ENCODE peak calls at places on chromosomes 3 and 15, in six cellular contexts. D, E, N, Z, Y and M are unnamed samples.

GRCh38 chr15:34776706-34777105 is 18.6 kb downstream of the ACTC1 start:
- DNase-seq in Z (no peak), N (no peak), Y (no peak), E (no peak), D (no peak), M (no peak)

GRCh38 chr3:11591401-11592266 is 52.1 kb downstream of the VGLL4 start:
- DNase-seq in D (peak; percentile 65), Y (no peak), N (peak; percentile 93), Z (peak; percentile 79), E (peak; percentile 79), M (peak; percentile 84)

GRCh38 chr3:15614958-15615357 is 13.4 kb downstream of the BTD start:
- DNase-seq in D (no peak), N (no peak), Z (no peak), Y (no peak), E (no peak), M (no peak)

GRCh38 chr3:172513488-172513887 is 9.7 kb downstream of the TNFSF10 start:
- DNase-seq in Z (no peak), Y (no peak), N (peak; percentile 42), E (no peak), D (no peak), M (no peak)

GRCh38 chr15:27045796-27046195 is 74.8 kb downstream of the GABRG3 start:
- DNase-seq in N (no peak), Z (no peak), D (no peak), E (no peak), Y (no peak), M (no peak)

GRCh38 chr3:111917300-111917699 is 58.2 kb downstream of the PHLDB2 start:
- DNase-seq in N (peak; percentile 70), Y (no peak), E (no peak), D (no peak), Z (no peak), M (no peak)

GRCh38 chr3:170893894-170894293 is 14.5 kb downstream of the EIF5A2 start:
- DNase-seq in Z (no peak), E (no peak), D (no peak), Y (no peak), N (no peak), M (no peak)

GRCh38 chr15:63462053-63462452 is 42.3 kb upstream of the USP3 start:
- DNase-seq in Z (no peak), E (no peak), N (peak; percentile 75), D (no peak), Y (no peak), M (no peak)

GRCh38 chr3:178826437-178827010 is 245.1 kb downstream of the ZMAT3 start:
- DNase-seq in Y (no peak), Z (no peak), E (no peak), D (no peak), N (no peak), M (no peak)

GRCh38 chr3:175312766-175313165 is 453.6 kb downstream of the NAALADL2 start:
- DNase-seq in E (no peak), Z (no peak), Y (no peak), N (no peak), D (no peak), M (no peak)

GRCh38 chr15:58471341-58471740 is 39.5 kb downstream of the LIPC start:
- DNase-seq in E (no peak), D (no peak), Y (no peak), N (no peak), Z (no peak), M (no peak)

GRCh38 chr3:35663471-35663870 is 24.1 kb downstream of the ARPP21 start:
- DNase-seq in D (peak; percentile 9), Y (no peak), E (no peak), N (no peak), Z (no peak), M (peak; percentile 32)

GRCh38 chr3:111605016-111605415 is 9.9 kb upstream of the ZBED2 start:
- DNase-seq in D (no peak), N (no peak), E (no peak), Y (no peak), Z (no peak), M (no peak)

GRCh38 chr3:183193762-183194701 is 31.5 kb upstream of the LAMP3 start:
- DNase-seq in E (no peak), Y (no peak), N (no peak), Z (no peak), D (no peak), M (no peak)

GRCh38 chr3:152172465-152172864 is 96.3 kb upstream of the MBNL1 start:
- DNase-seq in D (no peak), Y (no peak), Z (no peak), N (no peak), E (no peak), M (no peak)

GRCh38 chr15:98787936-98788757 is 139.8 kb downstream of the IGF1R start:
- DNase-seq in Z (no peak), E (peak; percentile 32), Y (peak; percentile 41), D (no peak), N (no peak), M (no peak)

GRCh38 chr3:145248928-145249327 is 912.1 kb downstream of the PLOD2 start:
- DNase-seq in Z (no peak), E (no peak), Y (no peak), N (no peak), D (no peak), M (no peak)

GRCh38 chr3:4432233-4432632 is 34.8 kb downstream of the SUMF1 start:
- DNase-seq in Z (no peak), E (no peak), Y (no peak), N (no peak), D (no peak), M (no peak)

GRCh38 chr3:137642831-137643230 is 121.3 kb upstream of the SOX14 start:
- DNase-seq in D (no peak), Z (no peak), Y (no peak), E (no peak), N (no peak), M (peak; percentile 37)

GRCh38 chr3:30761374-30761773 is 133.1 kb downstream of the GADL1 start:
- DNase-seq in E (no peak), Z (no peak), D (no peak), Y (no peak), N (no peak), M (no peak)

DNA sequence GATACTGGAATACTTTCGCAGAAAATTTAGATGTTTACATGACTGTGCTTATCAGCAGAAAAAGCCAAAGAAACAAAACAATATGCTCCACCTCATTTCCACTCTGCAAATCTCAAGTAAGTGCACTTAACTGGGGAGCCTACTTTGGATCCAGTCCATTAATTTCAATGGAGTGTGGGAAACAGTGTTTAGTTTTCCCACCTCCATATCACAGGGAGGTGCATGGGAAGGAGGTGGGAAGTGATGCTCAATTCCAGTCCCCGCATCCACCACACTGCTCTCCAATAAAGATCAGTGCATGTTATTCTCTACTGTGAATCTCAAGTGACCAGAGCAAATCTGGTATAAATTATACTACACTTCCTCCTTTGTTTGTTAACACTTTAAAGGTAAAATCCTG is 2.9 kb downstream of the NEDD4 start:
- DNase-seq in Y (no peak), E (no peak), N (no peak), Z (no peak), D (no peak), M (no peak)
- H3K27me3 ChIP-seq in Y (no peaks in the 10 kb centered on the region), E (no peaks in the 10 kb centered on the region), N (no peaks in the 10 kb centered on the region), Z (no peaks in the 10 kb centered on the region), D (no peaks in the 10 kb centered on the region), M (no peaks in the 10 kb centered on the region)

DNA sequence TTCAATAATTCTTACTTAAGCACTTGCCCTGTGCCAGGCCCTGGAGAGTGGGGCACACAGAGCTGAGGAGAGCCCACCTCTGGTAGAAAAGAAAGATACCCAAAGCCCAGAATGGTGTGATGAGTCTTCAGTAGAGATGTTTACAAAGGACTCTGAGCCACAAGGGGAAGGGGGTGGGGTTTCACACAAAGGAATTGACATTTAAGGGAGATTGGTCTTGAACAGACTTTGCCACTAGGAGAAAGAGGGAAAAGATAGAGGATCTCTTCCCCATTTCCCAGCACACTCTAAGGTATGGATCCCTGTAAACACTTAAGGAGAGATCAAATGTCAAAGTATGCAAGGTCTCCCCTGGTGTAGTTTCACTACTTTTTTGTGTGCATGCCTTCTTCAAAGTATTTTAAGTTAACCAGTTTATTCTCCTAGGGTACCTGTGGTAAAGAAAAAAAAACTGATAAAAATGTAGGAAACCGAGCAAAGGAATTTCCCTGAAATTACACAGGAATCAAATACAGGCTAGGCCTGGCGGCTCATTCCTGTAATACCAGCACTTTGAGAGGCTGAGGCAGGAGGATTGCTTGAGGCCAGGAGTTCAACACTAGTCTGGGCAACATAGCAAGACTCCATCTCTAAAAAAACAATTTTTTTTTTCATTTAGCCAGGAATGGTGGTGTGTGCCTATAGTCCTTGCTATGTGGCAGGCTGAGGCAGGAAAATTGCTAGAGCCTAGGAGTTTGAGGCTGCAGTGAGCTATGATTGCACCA is 117.6 kb upstream of the SKOR1 start:
- DNase-seq in E (no peak), Y (no peak), N (no peak), D (no peak), Z (no peak), M (no peak)
- TF ChIP-seq CTCF in E (no peak), Y (no peak), N (no peak), D (no peak), Z (no peak), M (no peak)

DNA sequence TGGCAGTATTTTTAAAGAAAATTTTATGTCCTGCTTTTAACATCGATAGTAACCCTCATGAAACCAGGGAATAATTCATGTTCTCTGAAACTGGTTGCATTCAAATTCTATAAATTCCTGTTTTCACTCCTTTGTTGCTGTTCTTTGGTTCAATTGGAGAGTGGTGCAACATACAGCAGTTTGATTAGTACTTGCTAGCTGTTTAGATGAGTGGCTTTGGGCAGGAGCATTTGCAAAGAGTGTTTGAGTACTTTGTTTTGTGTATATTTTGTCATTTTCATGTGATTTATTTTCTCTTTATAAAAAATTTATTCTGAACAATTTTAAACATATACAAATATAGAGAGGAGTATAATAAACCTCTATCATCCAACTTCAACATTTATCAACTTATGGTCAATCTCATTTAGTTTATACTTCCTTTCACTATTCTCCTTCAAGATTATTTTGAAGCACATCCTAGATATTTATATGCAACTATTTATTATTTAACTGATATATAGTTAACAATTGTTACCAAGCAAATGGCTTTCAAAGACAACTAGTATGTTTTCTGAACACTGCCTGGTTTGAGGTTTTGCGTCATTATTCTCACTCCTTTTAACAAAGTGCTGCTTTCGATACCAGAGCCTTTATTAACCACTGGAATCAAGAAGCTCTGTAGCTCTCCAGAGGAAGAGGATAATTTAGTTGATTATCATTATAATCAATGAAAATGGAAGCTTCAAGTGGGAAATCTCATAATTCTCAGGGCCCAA is 19.4 kb downstream of the ZIC1 start:
- DNase-seq in N (no peak), Y (no peak), Z (no peak), E (no peak), D (no peak), M (no peak)
- H3K27me3 ChIP-seq in N (peaks cover 17% of the 10 kb centered on the region), Y (peaks cover 58% of the 10 kb centered on the region), Z (peaks cover 99% of the 10 kb centered on the region), E (no peaks in the 10 kb centered on the region), D (peaks cover 51% of the 10 kb centered on the region), M (peaks cover 10% of the 10 kb centered on the region)

DNA sequence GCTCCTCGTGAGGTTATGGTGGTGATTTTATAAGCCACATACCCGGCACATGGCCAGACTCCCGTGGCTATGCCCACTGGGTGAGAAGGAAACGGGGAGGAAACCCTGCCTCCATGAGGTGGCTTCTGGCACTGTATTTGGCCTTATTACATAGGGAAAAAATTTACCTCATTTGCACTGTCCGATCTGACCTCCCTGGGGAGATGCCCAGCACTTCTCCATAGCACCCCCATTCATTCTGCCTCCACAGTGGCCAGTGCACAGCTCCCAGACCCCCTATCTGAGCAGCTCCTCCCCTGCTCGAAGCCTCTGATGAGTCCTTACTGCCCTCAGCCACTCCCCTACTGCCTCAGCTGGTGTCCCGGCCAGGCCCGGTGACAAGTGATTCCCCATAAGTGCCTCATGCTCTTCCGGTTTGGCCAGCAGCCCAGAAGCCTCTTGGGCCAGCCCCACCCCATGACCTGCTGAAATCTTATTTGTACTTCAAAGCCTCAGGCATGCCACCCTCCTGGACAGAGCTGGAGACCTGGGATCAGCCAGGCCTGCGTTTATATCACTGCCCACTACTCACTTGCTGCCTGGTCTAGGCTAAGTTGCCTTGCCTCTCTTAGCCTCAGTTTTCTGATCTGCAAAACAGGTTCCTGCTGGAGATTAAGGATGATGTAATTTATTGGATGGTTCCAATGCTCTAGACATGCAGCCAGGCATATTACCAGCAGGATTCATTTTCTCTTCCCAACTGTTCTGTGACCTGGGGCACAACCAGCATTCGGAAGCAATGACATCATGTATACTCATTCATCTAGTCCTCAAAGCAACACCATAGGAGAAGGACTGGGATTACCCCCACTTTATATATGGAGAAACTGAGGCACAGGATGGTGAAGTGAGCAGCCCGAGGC is 30.6 kb upstream of the SLC6A6 start:
- DNase-seq in E (peak; percentile 80), D (peak; percentile 85), N (peak; percentile 46), Y (peak; percentile 91), Z (peak; percentile 96), M (no peak)
- TF ChIP-seq CTCF in E (no peak), D (peak; percentile 18), N (no peak), Y (no peak), Z (peak; percentile 11), M (no peak)